ENCODE peak calls at places on chromosomes 16 and 17, in four cellular contexts. E, Z, S and U are unnamed samples.

GRCh38 chr17:7347630-7348477 is 4.1 kb upstream of the KCTD11 start:
- DNase-seq in E (no peak), S (no peak), Z (no peak), U (no peak)

GRCh38 chr17:18267366-18267765 is 6.9 kb downstream of the MIEF2 start:
- DNase-seq in Z (no peak), E (no peak), S (no peak), U (no peak)

GRCh38 chr16:22253272-22253671 is 43.9 kb upstream of the POLR3E start:
- DNase-seq in S (no peak), E (no peak), Z (no peak), U (no peak)

GRCh38 chr17:63626551-63627228 is 4.5 kb downstream of the MAP3K3 start:
- DNase-seq in Z (no peak), S (no peak), E (no peak), U (peak)

GRCh38 chr17:75506888-75507287 is 8.4 kb downstream of the CASKIN2 start:
- DNase-seq in S (no peak), Z (no peak), E (no peak), U (no peak)

GRCh38 chr17:45320349-45320930 is 3.6 kb upstream of the MAP3K14 start:
- DNase-seq in E (no peak), Z (no peak), S (no peak), U (peak)

GRCh38 chr17:44307387-44308186 is 814 bp upstream of the RUNDC3A start:
- DNase-seq in Z (no peak), E (peak), S (no peak), U (no peak)

GRCh38 chr17:21275579-21276339 is 8.8 kb upstream of the MAP2K3 start:
- DNase-seq in E (peak), Z (peak), S (peak), U (peak)

GRCh38 chr16:86653289-86654006 is 75.1 kb downstream of the FOXL1 start:
- DNase-seq in S (no peak), Z (no peak), E (no peak), U (peak)

GRCh38 chr17:78497115-78497540 is 80.1 kb downstream of the DNAH17 start:
- DNase-seq in E (peak), S (no peak), Z (peak), U (peak)

DNA sequence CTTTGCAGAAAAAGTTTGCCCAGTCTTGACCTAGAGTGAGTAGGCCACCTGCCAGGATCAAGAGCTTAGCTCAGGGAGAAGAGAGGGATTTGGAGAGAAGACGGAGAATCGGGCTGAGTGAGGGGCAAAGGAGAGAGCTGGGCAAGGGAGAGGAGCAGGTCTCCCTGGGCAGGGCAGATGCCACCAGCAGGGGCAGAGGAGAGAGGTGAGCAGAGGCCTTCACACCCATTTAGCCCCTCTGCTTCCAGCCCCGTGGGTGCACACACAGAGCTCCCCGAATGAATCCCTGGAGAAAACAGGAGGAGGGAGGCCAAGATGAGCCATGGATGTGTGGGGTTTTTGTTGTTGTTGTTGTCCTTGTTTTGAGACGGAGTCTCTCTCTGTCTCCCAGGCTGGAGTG is 29.2 kb downstream of the TBX4 start:
- DNase-seq in E (no peak), Z (no peak), S (no peak), U (no peak)
- TF ChIP-seq SMC3 in E (no peak), Z (no peak), S (no peak), U (no peak)

DNA sequence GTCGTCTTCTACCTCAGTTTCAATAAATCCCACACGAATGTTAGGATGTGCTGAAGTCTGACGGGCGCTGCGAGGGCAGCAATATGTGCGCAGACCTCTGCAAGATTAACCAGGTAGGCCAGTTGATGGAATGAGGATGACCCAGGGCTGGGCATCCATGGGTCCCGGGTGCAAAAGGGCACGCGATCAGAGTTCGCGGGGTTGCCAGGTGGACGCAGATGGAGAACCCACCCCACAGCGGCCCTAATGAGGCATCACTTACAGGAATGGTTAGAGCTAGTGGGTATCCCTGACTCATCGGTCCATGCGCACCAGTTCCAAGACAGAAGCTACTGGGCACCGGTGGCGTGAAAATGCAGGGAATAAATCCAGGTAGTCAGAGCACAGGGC is 2116.0 kb downstream of the TP53TG3F start:
- DNase-seq in E (no peak), Z (no peak), S (no peak), U (no peak)
- TF ChIP-seq RFX5 in E (no peak), Z (no peak), S (no peak), U (no peak)

GRCh38 chr17:3988297-3989120 is 24.3 kb upstream of the ATP2A3 start:
- DNase-seq in S (no peak), Z (no peak), E (peak), U (peak)

GRCh38 chr17:3992370-3992769 is 28.1 kb upstream of the ATP2A3 start:
- DNase-seq in Z (no peak), S (no peak), E (no peak), U (no peak)

GRCh38 chr17:3989156-3989886 is 25.1 kb upstream of the ATP2A3 start:
- DNase-seq in E (peak), Z (no peak), S (no peak), U (no peak)

GRCh38 chr17:3993493-3994220 is 29.4 kb upstream of the ATP2A3 start:
- DNase-seq in S (peak), E (no peak), Z (no peak), U (no peak)

GRCh38 chr17:3990391-3991127 is 26.3 kb upstream of the ATP2A3 start:
- DNase-seq in Z (no peak), S (no peak), E (peak), U (peak)
- TF ChIP-seq MXI1 in Z (no peak), S (no peak), E (no peak), U (no peak)

DNA sequence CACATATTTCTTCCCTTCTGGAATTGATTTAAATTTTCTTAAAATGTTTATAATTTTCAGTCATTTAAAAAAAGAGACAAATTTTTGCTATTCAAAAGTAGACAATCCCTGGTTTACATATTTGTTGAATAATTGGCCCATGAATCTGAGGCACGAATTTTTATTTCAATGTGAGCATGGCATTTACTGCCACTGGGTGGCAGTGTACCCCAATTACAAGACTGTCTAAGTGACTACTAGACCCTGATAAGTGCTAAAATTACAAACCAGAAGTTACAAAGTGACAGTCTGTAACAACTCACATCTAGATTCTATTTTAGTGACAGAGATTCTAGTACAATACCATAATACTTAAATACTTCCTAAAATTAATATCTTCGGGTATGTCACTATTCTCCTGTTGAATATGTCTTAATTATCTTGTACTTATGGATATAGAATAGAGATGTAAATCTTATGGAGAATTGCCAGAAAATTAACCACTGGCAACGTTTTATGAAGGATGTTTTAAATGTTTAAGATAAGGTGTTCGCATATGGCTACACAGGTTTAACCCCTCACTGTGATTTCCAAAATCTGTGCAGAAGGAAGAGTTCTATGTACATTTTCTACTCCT is 235.8 kb downstream of the MAP2K4 start:
- DNase-seq in E (peak), S (peak), Z (peak), U (peak)
- TF ChIP-seq SMC3 in E (peak), S (peak), Z (peak), U (peak)

DNA sequence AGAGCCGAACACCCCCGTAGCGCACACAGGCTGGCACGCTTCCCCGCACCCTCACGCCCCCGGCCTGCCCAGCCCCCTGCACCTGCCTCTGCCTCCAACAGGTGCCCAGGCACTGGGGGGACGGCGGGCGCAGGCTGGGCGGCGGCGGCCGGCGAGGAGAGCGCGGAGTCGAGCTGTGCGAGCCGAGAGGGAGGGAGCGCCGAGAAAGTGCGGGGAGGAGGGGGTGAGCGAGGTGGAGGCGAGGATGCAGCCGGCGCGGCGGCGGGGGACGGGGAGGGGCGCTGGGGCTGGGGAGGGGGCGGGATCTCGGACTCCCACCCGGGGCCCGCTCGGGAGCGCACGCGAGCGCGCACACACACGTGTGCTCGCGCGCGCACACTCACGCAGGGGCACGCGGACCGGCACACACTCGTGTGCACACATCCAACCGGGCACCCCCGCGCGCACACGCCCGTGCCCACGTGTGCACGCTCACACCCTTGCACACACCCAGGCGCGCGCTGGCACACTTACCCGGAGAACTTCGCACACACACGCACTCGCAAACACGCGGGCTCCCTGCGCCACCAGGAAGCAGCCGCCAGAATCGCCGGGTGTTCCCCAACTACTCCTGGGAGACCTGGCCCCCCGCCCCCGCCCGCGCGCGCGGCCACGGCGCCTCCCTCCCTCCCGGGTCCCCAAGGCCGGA is at the start of gene DOC2A:
- DNase-seq in S (no peak), Z (peak), E (peak), U (no peak)
- TF ChIP-seq RFX5 in S (no peak), Z (no peak), E (no peak), U (no peak)